ENCODE peak calls at places on chromosomes 16 and 17, in six cellular contexts. Q is PC-3; F is esophagus squamous epithelium; U is naive thymus-derived CD4-positive, alpha-beta T cell; L is CD8-positive, alpha-beta T cell; I is neuronal stem cell. A is an unnamed sample.

GRCh38 chr17:27498615-27499316 is 42.5 kb downstream of the KSR1 start:
- DNase-seq in Q (no peak), F (no peak), U (no peak), L (no peak), I (no peak), A (no peak)

GRCh38 chr16:21150375-21151001 is at the start of gene DNAH3:
- DNase-seq in Q (no peak), F (no peak), U (no peak), L (no peak), I (no peak), A (peak)

GRCh38 chr16:66455970-66456369 is 28.9 kb downstream of the BEAN1 start:
- DNase-seq in Q (no peak), F (no peak), U (no peak), L (no peak), I (no peak), A (no peak)

GRCh38 chr17:29197516-29198272 is 17.5 kb upstream of the MYO18A start:
- DNase-seq in Q (no peak), F (no peak), U (no peak), L (no peak), I (no peak), A (no peak)

GRCh38 chr16:27642753-27643152 is 92.8 kb downstream of the KATNIP start:
- DNase-seq in Q (peak), F (no peak), U (no peak), L (no peak), I (no peak), A (no peak)

GRCh38 chr16:55411231-55411630 is 67.8 kb upstream of the MMP2 start:
- DNase-seq in Q (no peak), F (no peak), U (no peak), L (no peak), I (no peak), A (no peak)

GRCh38 chr16:70770968-70771552 is 29.9 kb downstream of the VAC14 start:
- DNase-seq in Q (peak), F (no peak), U (peak), L (peak), I (peak), A (peak)

GRCh38 chr17:5438716-5439445 is at the start of gene C1QBP:
- DNase-seq in Q (peak), F (peak), U (peak), L (peak), I (peak), A (peak)

GRCh38 chr16:23071202-23072083 is 77.8 kb downstream of the USP31 start:
- DNase-seq in Q (no peak), F (no peak), U (no peak), L (no peak), I (no peak), A (peak)

GRCh38 chr17:39700148-39700987 is 504 bp downstream of the ERBB2 start:
- DNase-seq in Q (no peak), F (no peak), U (no peak), L (no peak), I (no peak), A (peak)
- H3K27ac ChIP-seq in Q (peak), F (peak), U (no peak), L (no peak), I (peak), A (peak)

GRCh38 chr16:1643521-1643920 is 31.4 kb downstream of the CRAMP1 start:
- DNase-seq in Q (no peak), F (no peak), U (no peak), L (no peak), I (no peak), A (no peak)

GRCh38 chr16:1647904-1648303 is 30.2 kb upstream of the JPT2 start:
- DNase-seq in Q (no peak), F (no peak), U (no peak), L (no peak), I (no peak), A (no peak)

GRCh38 chr16:1642148-1642547 is 30.0 kb downstream of the CRAMP1 start:
- DNase-seq in Q (no peak), F (no peak), U (no peak), L (no peak), I (no peak), A (no peak)

GRCh38 chr16:1642753-1643152 is 30.6 kb downstream of the CRAMP1 start:
- DNase-seq in Q (no peak), F (no peak), U (no peak), L (no peak), I (no peak), A (no peak)

GRCh38 chr16:1645914-1646525 is 32.1 kb upstream of the JPT2 start:
- DNase-seq in Q (peak), F (no peak), U (no peak), L (peak), I (no peak), A (peak)
- H3K27ac ChIP-seq in Q (peak), F (peak), U (no peak), L (no peak), I (no peak), A (peak)

GRCh38 chr17:62001105-62001504 is 64.0 kb downstream of the MED13 start:
- DNase-seq in Q (no peak), F (no peak), U (no peak), L (no peak), I (no peak), A (no peak)

GRCh38 chr17:62000186-62000585 is 64.9 kb downstream of the MED13 start:
- DNase-seq in Q (no peak), F (no peak), U (no peak), L (no peak), I (no peak), A (no peak)

GRCh38 chr17:61997649-61998048 is 67.4 kb downstream of the MED13 start:
- DNase-seq in Q (peak), F (no peak), U (no peak), L (no peak), I (no peak), A (no peak)

GRCh38 chr17:61996916-61997605 is 68.0 kb downstream of the MED13 start:
- DNase-seq in Q (no peak), F (no peak), U (no peak), L (no peak), I (no peak), A (no peak)
- H3K27ac ChIP-seq in Q (peak), F (no peak), U (no peak), L (no peak), I (no peak), A (no peak)

GRCh38 chr17:77720946-77721822 is 237.3 kb upstream of the TNRC6C start:
- DNase-seq in Q (no peak), F (no peak), U (no peak), L (no peak), I (no peak), A (no peak)
- H3K27ac ChIP-seq in Q (no peak), F (no peak), U (no peak), L (no peak), I (no peak), A (no peak)

DNA sequence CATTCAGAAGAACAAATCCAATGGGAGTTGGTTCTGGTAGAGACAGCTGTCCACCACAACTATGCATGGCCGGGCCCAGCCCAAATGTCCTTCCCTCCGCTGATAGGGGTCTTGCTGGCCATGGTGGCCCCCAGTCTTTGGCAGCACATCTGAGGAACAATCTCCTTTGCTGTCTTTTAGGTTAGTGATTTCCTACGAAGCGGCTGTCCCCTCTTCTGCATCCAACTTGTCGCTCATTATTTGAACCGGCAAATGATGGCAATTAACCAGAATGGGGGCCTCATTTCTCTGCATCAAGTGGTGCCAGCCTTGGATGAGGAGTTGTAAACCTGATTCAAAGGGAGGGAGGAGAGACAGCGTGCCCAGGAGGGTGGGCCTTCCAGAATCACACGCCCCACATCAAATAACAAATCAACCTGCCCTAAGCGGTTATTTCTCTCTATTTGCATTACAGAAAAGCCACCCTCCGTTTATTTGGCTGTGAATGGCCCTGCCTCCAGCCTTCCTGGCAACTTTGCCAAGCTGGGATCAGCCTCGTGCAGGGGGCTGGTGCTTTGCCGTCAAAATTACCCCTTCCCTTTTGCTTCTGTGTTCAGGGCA is 156.5 kb downstream of the RGS9 start:
- DNase-seq in Q (no peak), F (no peak), U (no peak), L (no peak), I (no peak), A (no peak)
- H3K27ac ChIP-seq in Q (no peak), F (no peak), U (no peak), L (no peak), I (no peak), A (no peak)

DNA sequence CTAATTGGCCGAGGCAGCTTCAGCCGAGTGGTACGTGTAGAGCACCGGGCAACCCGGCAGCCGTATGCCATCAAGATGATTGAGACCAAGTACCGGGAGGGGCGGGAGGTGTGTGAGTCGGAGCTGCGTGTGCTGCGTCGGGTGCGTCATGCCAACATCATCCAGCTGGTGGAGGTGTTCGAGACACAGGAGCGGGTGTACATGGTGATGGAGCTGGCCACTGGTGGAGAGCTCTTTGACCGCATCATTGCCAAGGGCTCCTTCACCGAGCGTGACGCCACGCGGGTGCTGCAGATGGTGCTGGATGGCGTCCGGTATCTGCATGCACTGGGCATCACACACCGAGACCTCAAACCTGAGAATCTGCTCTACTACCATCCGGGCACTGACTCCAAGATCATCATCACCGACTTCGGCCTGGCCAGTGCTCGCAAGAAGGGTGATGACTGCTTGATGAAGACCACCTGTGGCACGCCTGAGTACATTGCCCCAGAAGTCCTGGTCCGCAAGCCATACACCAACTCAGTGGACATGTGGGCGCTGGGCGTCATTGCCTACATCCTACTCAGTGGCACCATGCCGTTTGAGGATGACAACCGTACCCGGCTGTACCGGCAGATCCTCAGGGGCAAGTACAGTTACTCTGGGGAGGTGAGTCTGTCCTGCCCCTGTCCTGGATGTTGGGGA is 16.1 kb downstream of the PSKH1 start:
- DNase-seq in Q (no peak), F (no peak), U (no peak), L (no peak), I (no peak), A (no peak)
- H3K27ac ChIP-seq in Q (no peak), F (no peak), U (no peak), L (no peak), I (no peak), A (peak)

GRCh38 chr16:64397042-64397441 is 724.8 kb downstream of the CDH11 start:
- DNase-seq in Q (peak), F (no peak), U (no peak), L (no peak), I (no peak), A (no peak)

GRCh38 chr16:64390102-64390501 is 731.8 kb downstream of the CDH11 start:
- DNase-seq in Q (no peak), F (no peak), U (no peak), L (no peak), I (no peak), A (no peak)

GRCh38 chr16:64394061-64394460 is 727.8 kb downstream of the CDH11 start:
- DNase-seq in Q (no peak), F (no peak), U (no peak), L (no peak), I (no peak), A (no peak)

GRCh38 chr16:64392456-64392855 is 729.4 kb downstream of the CDH11 start:
- DNase-seq in Q (no peak), F (no peak), U (no peak), L (no peak), I (no peak), A (no peak)

DNA sequence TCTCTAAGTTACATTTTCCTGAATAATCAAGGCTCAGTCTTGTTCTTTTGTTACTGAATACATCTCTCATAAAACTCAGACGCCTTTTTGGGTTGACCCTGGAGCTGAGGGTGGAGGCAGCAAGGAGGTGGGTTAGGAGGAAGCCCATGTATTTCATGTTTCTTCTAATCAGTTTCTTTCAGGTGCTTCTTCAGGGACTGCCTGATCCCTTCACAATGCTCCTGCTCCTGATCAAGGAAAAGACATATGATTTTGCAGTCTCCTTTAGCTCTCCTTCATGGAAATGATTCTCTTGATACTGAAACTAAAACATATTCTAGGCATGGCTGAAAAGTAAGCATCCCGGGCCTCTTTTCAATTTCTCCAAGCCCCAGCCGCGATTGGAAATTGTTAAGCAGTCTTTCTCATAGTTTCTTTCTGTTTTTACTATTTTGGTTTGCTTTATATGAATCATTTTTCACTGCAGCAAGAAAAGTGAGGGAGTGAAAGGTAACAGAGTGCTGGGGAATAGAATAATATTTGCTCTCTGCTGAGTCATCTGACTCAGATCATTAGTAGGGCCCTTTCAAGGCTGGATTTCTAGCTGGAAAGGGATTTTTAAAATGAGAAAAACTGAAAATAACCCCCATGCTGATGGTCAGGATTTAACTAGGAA is 730.7 kb downstream of the CDH11 start:
- DNase-seq in Q (peak), F (no peak), U (no peak), L (no peak), I (no peak), A (peak)
- H3K27ac ChIP-seq in Q (peak), F (no peak), U (no peak), L (no peak), I (no peak), A (no peak)

DNA sequence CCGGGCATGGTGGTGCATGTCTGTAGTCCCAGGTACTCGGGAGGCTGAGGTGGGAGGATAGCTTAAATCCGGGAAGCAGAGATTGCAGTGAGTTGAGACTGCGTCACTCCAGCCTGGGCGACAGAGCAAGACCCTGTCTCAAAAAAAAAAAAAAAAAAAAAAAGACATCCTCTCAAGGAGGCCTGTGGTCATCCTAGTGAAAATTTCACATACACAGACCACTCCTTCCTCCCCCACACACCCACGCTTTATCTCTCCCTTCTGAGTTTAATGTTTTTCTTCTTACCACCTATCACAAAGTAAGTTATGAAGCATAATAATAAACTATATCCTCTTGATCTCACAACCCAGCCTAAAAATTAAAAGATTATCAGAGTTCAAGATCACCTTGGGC is 1.3 kb upstream of the NOL11 start:
- DNase-seq in Q (no peak), F (no peak), U (no peak), L (no peak), I (no peak), A (no peak)
- H3K27ac ChIP-seq in Q (no peak), F (no peak), U (no peak), L (no peak), I (no peak), A (no peak)